ENCODE peak calls at places on chromosomes 1 and 21, in five cellular contexts. X is bronchial epithelial cell, V is fibroblast of mammary gland, O is ovary, G is lower lobe of right lung. A is an unnamed sample.
A peak's percentile ranks its signal among the peaks of the same experiment; 100 is the strongest.

GRCh38 chr1:227378876-227379554 is 60.7 kb upstream of the CDC42BPA start:
- DNase-seq in X (no peak), V (peak; percentile 45), O (no peak), G (no peak), A (peak; percentile 52)

GRCh38 chr1:227654858-227655752 is 80.0 kb downstream of the JMJD4 start:
- DNase-seq in X (no peak), V (peak; percentile 4), O (no peak), G (no peak), A (peak; percentile 5)

GRCh38 chr21:34930971-34931370 is 118.1 kb downstream of the RUNX1 start:
- DNase-seq in X (no peak), V (peak; percentile 49), O (no peak), G (no peak), A (peak; percentile 73)

GRCh38 chr1:17865912-17866311 is 110.8 kb downstream of the ACTL8 start:
- DNase-seq in X (no peak), V (peak; percentile 43), O (no peak), G (no peak), A (no peak)

GRCh38 chr1:154809436-154810413 is 60.4 kb downstream of the KCNN3 start:
- DNase-seq in X (peak; percentile 74), V (peak; percentile 20), O (no peak), G (no peak), A (peak; percentile 23)

GRCh38 chr1:152044386-152044785 is 7.6 kb upstream of the S100A11 start:
- DNase-seq in X (no peak), V (no peak), O (no peak), G (no peak), A (no peak)

GRCh38 chr21:15627823-15628222 is 102.0 kb upstream of the USP25 start:
- DNase-seq in X (no peak), V (no peak), O (no peak), G (no peak), A (no peak)

GRCh38 chr1:100622966-100623762 is 85.2 kb downstream of the GPR88 start:
- DNase-seq in X (peak; percentile 86), V (peak; percentile 73), O (no peak), G (no peak), A (peak; percentile 88)

GRCh38 chr21:33541105-33541711 is 709 bp downstream of the GART start:
- DNase-seq in X (no peak), V (peak; percentile 28), O (peak; percentile 49), G (no peak), A (peak; percentile 29)

GRCh38 chr1:114021665-114022099 is 42.4 kb downstream of the OLFML3 start:
- DNase-seq in X (no peak), V (no peak), O (no peak), G (no peak), A (no peak)

GRCh38 chr1:212161231-212161781 is 123.9 kb upstream of the PPP2R5A start:
- DNase-seq in X (peak; percentile 77), V (peak; percentile 83), O (no peak), G (no peak), A (peak; percentile 91)

GRCh38 chr1:92837062-92837461 is 5.2 kb downstream of the RPL5 start:
- DNase-seq in X (no peak), V (peak; percentile 41), O (no peak), G (no peak), A (no peak)

GRCh38 chr1:148166558-148167492 is 14.7 kb upstream of the NBPF11 start:
- DNase-seq in X (peak; percentile 88), V (no peak), O (no peak), G (no peak), A (no peak)

GRCh38 chr1:41661428-41662060 is 177.1 kb upstream of the EDN2 start:
- DNase-seq in X (no peak), V (no peak), O (no peak), G (peak; percentile 60), A (no peak)

GRCh38 chr1:9341301-9341845 is 48.7 kb downstream of the SPSB1 start:
- DNase-seq in X (no peak), V (no peak), O (no peak), G (no peak), A (no peak)

GRCh38 chr1:11373029-11373964 is 100.3 kb downstream of the UBIAD1 start:
- DNase-seq in X (no peak), V (no peak), O (no peak), G (no peak), A (no peak)

GRCh38 chr1:11376981-11377583 is 101.9 kb upstream of the DISP3 start:
- DNase-seq in X (no peak), V (no peak), O (no peak), G (no peak), A (no peak)

GRCh38 chr1:11380500-11380899 is 98.5 kb upstream of the DISP3 start:
- DNase-seq in X (no peak), V (no peak), O (no peak), G (no peak), A (no peak)

GRCh38 chr1:11374079-11374747 is 101.2 kb downstream of the UBIAD1 start:
- DNase-seq in X (no peak), V (no peak), O (peak; percentile 22), G (no peak), A (no peak)

DNA sequence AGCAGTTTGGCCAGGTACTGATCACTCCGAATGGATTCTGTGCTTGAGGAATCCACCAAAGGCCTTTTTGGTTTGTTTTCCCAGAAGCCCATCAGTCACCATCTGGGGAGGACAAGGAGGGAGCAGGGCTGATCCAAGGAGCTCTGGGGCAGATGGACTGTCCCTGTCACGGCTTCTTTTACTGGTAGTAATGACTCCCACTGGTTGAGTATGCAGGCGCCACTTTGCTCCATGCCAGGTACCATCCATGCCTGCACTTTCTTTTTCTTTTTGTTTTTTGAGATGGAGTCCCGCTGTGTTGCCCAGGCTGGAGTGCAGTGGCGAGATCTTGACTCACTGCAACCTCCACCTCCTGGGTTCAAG is 101.7 kb downstream of the UBIAD1 start:
- DNase-seq in X (no peak), V (no peak), O (no peak), G (no peak), A (no peak)
- TF ChIP-seq CTCF in X (no peak), V (no peak), O (no peak), G (no peak), A (no peak)

GRCh38 chr21:24840287-24840686 is 767.0 kb downstream of the MRPL39 start:
- DNase-seq in X (no peak), V (no peak), O (no peak), G (no peak), A (no peak)
- H3K4me3 ChIP-seq in X (no peak overlapping the region), V (no peak overlapping the region), O (no peak overlapping the region), G (no peak overlapping the region), A (no peak overlapping the region)

DNA sequence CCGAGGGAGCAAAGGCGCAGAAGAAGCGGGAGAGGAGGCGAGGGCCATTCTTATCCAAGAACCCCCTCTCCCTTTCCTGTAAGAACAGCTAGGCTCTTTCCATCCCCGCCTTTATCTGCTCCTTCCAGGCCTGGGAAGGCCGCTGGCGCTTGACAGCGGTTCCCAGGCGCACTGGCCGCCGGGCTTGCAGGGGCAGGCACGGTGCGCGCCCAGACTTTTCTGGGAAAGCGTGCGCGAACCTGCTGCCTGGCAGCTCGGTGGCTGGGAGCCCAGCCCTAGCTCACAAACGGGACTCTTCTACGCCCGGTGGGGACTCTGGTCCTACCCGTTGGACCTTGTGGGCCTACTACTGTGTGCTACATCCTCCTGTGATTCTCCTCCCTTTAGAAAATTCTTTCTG is 8.8 kb upstream of the IFNLR1 start:
- DNase-seq in X (peak; percentile 80), V (no peak), O (no peak), G (no peak), A (no peak)
- TF ChIP-seq CTCF in X (no peak), V (no peak), O (no peak), G (no peak), A (no peak)

GRCh38 chr1:2290595-2291510 is 62.7 kb downstream of the SKI start:
- DNase-seq in X (peak; percentile 83), V (peak; percentile 99), O (peak; percentile 78), G (peak; percentile 89), A (peak; percentile 98)
- H3K4me3 ChIP-seq in X (no peak overlapping the region), V (peak overlapping the region; percentile 41), O (peak overlapping the region; percentile 23), G (peak overlapping the region; percentile 45), A (peak overlapping the region; percentile 2)

GRCh38 chr1:222790115-222790514 is 24.7 kb upstream of the DISP1 start:
- DNase-seq in X (no peak), V (no peak), O (no peak), G (no peak), A (no peak)

GRCh38 chr1:222794656-222795474 is 20.0 kb upstream of the DISP1 start:
- DNase-seq in X (no peak), V (no peak), O (no peak), G (no peak), A (no peak)

GRCh38 chr1:222790520-222790919 is 24.3 kb upstream of the DISP1 start:
- DNase-seq in X (no peak), V (no peak), O (no peak), G (no peak), A (no peak)

GRCh38 chr1:222791006-222791710 is 23.7 kb upstream of the DISP1 start:
- DNase-seq in X (no peak), V (no peak), O (no peak), G (no peak), A (no peak)

GRCh38 chr1:222792744-222793143 is 22.1 kb upstream of the DISP1 start:
- DNase-seq in X (no peak), V (peak; percentile 42), O (no peak), G (no peak), A (peak; percentile 29)
- TF ChIP-seq CTCF in X (peak; percentile 25), V (peak; percentile 58), O (peak; percentile 52), G (peak; percentile 57), A (peak; percentile 41)

GRCh38 chr1:190373705-190374336 is 103.8 kb downstream of the BRINP3 start:
- DNase-seq in X (peak; percentile 6), V (no peak), O (no peak), G (no peak), A (peak; percentile 14)
- H3K4me3 ChIP-seq in X (no peak overlapping the region), V (no peak overlapping the region), O (no peak overlapping the region), G (no peak overlapping the region), A (no peak overlapping the region)

GRCh38 chr1:111422546-111423391 is 4.8 kb downstream of the OVGP1 start:
- DNase-seq in X (peak; percentile 68), V (no peak), O (no peak), G (peak; percentile 62), A (no peak)
- TF ChIP-seq CTCF in X (peak; percentile 6), V (no peak), O (no peak), G (no peak), A (no peak)

DNA sequence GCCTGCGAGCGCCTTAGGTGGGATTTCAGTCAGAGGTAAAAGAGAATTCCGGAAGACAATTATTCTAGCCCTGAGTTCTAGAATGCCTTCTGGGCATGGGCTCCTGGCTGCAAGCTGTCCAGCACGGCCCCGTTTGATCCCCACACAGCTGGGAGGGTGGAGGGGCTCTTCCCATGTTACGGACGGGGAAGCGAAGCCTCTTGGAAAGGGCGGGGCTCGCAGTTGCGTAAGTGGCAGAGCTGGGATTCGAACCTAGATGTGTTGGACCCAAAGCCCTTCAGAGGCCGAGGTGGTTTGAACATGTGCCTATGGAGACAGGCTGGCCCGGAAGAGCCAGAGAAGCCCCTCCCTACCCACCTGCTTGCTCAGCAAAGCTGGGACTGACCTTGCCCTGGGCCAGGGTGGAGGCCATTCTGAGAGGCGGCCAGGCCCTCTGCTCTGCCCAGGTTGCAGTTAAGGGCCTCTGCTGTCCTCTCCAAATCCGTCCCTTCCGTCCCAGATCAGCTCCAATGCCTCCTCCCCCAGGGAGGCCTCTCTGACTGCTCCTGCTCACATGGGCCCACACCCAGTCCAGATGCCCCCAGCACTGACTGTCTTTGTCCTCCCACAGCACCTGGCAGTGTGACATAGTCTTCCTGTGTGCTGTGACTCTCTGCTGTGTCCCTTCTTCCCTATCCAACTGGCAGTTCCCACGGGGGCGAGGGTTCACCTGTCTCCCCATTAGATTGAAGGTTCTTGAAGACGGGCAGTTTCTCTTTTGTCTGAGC is 1.1 kb upstream of the HSPB7 start:
- DNase-seq in X (no peak), V (no peak), O (no peak), G (no peak), A (no peak)
- H3K4me3 ChIP-seq in X (no peak overlapping the region), V (no peak overlapping the region), O (no peak overlapping the region), G (no peak overlapping the region), A (no peak overlapping the region)